ENCODE peak calls at places on chromosomes 7 and 10, in eight cellular contexts. One of them, this sample, is unnamed.

GRCh38 chr10:13503745-13504463 is 24.9 kb downstream of the BEND7 start:
- DNase-seq in dermis microvascular lymphatic vessel endothelial cell: no peak
- DNase-seq in ascending aorta: no peak
- DNase-seq in mucosa of gallbladder: no peak
- DNase-seq in Kasumi-1: no peak
- DNase-seq in IMR-90: peak; percentile 91
- DNase-seq in DMS79: no peak
- DNase-seq in AG20443: peak; percentile 35
- DNase-seq in this sample: no peak

GRCh38 chr10:30600005-30600404 is 29.5 kb downstream of the LYZL2 start:
- DNase-seq in dermis microvascular lymphatic vessel endothelial cell: no peak
- DNase-seq in ascending aorta: no peak
- DNase-seq in mucosa of gallbladder: no peak
- DNase-seq in Kasumi-1: peak; percentile 87
- DNase-seq in IMR-90: peak; percentile 18
- DNase-seq in DMS79: no peak
- DNase-seq in AG20443: no peak
- DNase-seq in this sample: no peak

GRCh38 chr7:47621985-47622561 is 40.2 kb upstream of the TNS3 start:
- DNase-seq in dermis microvascular lymphatic vessel endothelial cell: no peak
- DNase-seq in ascending aorta: no peak
- DNase-seq in mucosa of gallbladder: no peak
- DNase-seq in Kasumi-1: no peak
- DNase-seq in IMR-90: no peak
- DNase-seq in DMS79: no peak
- DNase-seq in AG20443: no peak
- DNase-seq in this sample: no peak

GRCh38 chr7:92623544-92623943 is 33.4 kb upstream of the FAM133B start:
- DNase-seq in dermis microvascular lymphatic vessel endothelial cell: no peak
- DNase-seq in ascending aorta: no peak
- DNase-seq in mucosa of gallbladder: no peak
- DNase-seq in Kasumi-1: no peak
- DNase-seq in IMR-90: no peak
- DNase-seq in DMS79: no peak
- DNase-seq in AG20443: no peak
- DNase-seq in this sample: no peak

GRCh38 chr10:29470355-29470705 is 164.4 kb downstream of the SVIL start:
- DNase-seq in dermis microvascular lymphatic vessel endothelial cell: no peak
- DNase-seq in ascending aorta: no peak
- DNase-seq in mucosa of gallbladder: peak; percentile 38
- DNase-seq in Kasumi-1: no peak
- DNase-seq in IMR-90: no peak
- DNase-seq in DMS79: no peak
- DNase-seq in AG20443: no peak
- DNase-seq in this sample: no peak

GRCh38 chr7:151665363-151665762 is 145.7 kb upstream of the RHEB start:
- DNase-seq in dermis microvascular lymphatic vessel endothelial cell: no peak
- DNase-seq in ascending aorta: peak; percentile 30
- DNase-seq in mucosa of gallbladder: no peak
- DNase-seq in Kasumi-1: no peak
- DNase-seq in IMR-90: peak; percentile 96
- DNase-seq in DMS79: no peak
- DNase-seq in AG20443: peak; percentile 65
- DNase-seq in this sample: peak; percentile 83

GRCh38 chr7:5510426-5511045 is 86.9 kb upstream of the TNRC18 start:
- DNase-seq in dermis microvascular lymphatic vessel endothelial cell: no peak
- DNase-seq in ascending aorta: no peak
- DNase-seq in mucosa of gallbladder: no peak
- DNase-seq in Kasumi-1: no peak
- DNase-seq in IMR-90: no peak
- DNase-seq in DMS79: no peak
- DNase-seq in AG20443: no peak
- DNase-seq in this sample: no peak

GRCh38 chr10:58514102-58514472 is 1.4 kb downstream of the BICC1 start:
- DNase-seq in dermis microvascular lymphatic vessel endothelial cell: no peak
- DNase-seq in ascending aorta: no peak
- DNase-seq in mucosa of gallbladder: no peak
- DNase-seq in Kasumi-1: no peak
- DNase-seq in IMR-90: no peak
- DNase-seq in DMS79: no peak
- DNase-seq in AG20443: no peak
- DNase-seq in this sample: no peak

GRCh38 chr10:15712903-15713302 is 6.8 kb downstream of the ITGA8 start:
- DNase-seq in dermis microvascular lymphatic vessel endothelial cell: no peak
- DNase-seq in ascending aorta: no peak
- DNase-seq in mucosa of gallbladder: no peak
- DNase-seq in Kasumi-1: peak; percentile 84
- DNase-seq in IMR-90: no peak
- DNase-seq in DMS79: no peak
- DNase-seq in AG20443: peak; percentile 17
- DNase-seq in this sample: no peak

GRCh38 chr10:12707461-12708185 is 293.9 kb downstream of the CCDC3 start:
- DNase-seq in dermis microvascular lymphatic vessel endothelial cell: peak; percentile 83
- DNase-seq in ascending aorta: no peak
- DNase-seq in mucosa of gallbladder: peak; percentile 64
- DNase-seq in Kasumi-1: peak; percentile 82
- DNase-seq in IMR-90: peak; percentile 99
- DNase-seq in DMS79: peak; percentile 15
- DNase-seq in AG20443: peak; percentile 63
- DNase-seq in this sample: peak; percentile 79

GRCh38 chr7:53311205-53311604 is 275.8 kb downstream of the POM121L12 start:
- DNase-seq in dermis microvascular lymphatic vessel endothelial cell: no peak
- DNase-seq in ascending aorta: no peak
- DNase-seq in mucosa of gallbladder: no peak
- DNase-seq in Kasumi-1: no peak
- DNase-seq in IMR-90: no peak
- DNase-seq in DMS79: no peak
- DNase-seq in AG20443: no peak
- DNase-seq in this sample: no peak

GRCh38 chr7:113004726-113005454 is 81.7 kb downstream of the GPR85 start:
- DNase-seq in dermis microvascular lymphatic vessel endothelial cell: no peak
- DNase-seq in ascending aorta: no peak
- DNase-seq in mucosa of gallbladder: no peak
- DNase-seq in Kasumi-1: no peak
- DNase-seq in IMR-90: no peak
- DNase-seq in DMS79: no peak
- DNase-seq in AG20443: no peak
- DNase-seq in this sample: no peak

GRCh38 chr10:17119845-17120244 is 9.8 kb downstream of the CUBN start:
- DNase-seq in dermis microvascular lymphatic vessel endothelial cell: no peak
- DNase-seq in ascending aorta: no peak
- DNase-seq in mucosa of gallbladder: no peak
- DNase-seq in Kasumi-1: no peak
- DNase-seq in IMR-90: no peak
- DNase-seq in DMS79: no peak
- DNase-seq in AG20443: no peak
- DNase-seq in this sample: no peak

GRCh38 chr7:332646-333398 is 42.9 kb downstream of the FOXL3 start:
- DNase-seq in dermis microvascular lymphatic vessel endothelial cell: peak; percentile 68
- DNase-seq in ascending aorta: no peak
- DNase-seq in mucosa of gallbladder: peak; percentile 77
- DNase-seq in Kasumi-1: peak; percentile 25
- DNase-seq in IMR-90: peak; percentile 36
- DNase-seq in DMS79: peak; percentile 20
- DNase-seq in AG20443: peak; percentile 85
- DNase-seq in this sample: peak; percentile 10

GRCh38 chr7:112505495-112505894 is 24.7 kb downstream of the LSMEM1 start:
- DNase-seq in dermis microvascular lymphatic vessel endothelial cell: no peak
- DNase-seq in ascending aorta: no peak
- DNase-seq in mucosa of gallbladder: no peak
- DNase-seq in Kasumi-1: no peak
- DNase-seq in IMR-90: peak; percentile 43
- DNase-seq in DMS79: no peak
- DNase-seq in AG20443: no peak
- DNase-seq in this sample: no peak

GRCh38 chr7:86785641-86786040 is 141.9 kb downstream of the GRM3 start:
- DNase-seq in dermis microvascular lymphatic vessel endothelial cell: no peak
- DNase-seq in ascending aorta: no peak
- DNase-seq in mucosa of gallbladder: no peak
- DNase-seq in Kasumi-1: no peak
- DNase-seq in IMR-90: no peak
- DNase-seq in DMS79: no peak
- DNase-seq in AG20443: no peak
- DNase-seq in this sample: no peak

GRCh38 chr10:75180592-75180991 is 30.0 kb upstream of the VDAC2 start:
- DNase-seq in dermis microvascular lymphatic vessel endothelial cell: peak; percentile 69
- DNase-seq in ascending aorta: no peak
- DNase-seq in mucosa of gallbladder: no peak
- DNase-seq in Kasumi-1: no peak
- DNase-seq in IMR-90: peak; percentile 63
- DNase-seq in DMS79: no peak
- DNase-seq in AG20443: no peak
- DNase-seq in this sample: no peak

GRCh38 chr7:101162551-101163280 is 2.7 kb downstream of the VGF start:
- DNase-seq in dermis microvascular lymphatic vessel endothelial cell: no peak
- DNase-seq in ascending aorta: no peak
- DNase-seq in mucosa of gallbladder: no peak
- DNase-seq in Kasumi-1: peak; percentile 29
- DNase-seq in IMR-90: peak; percentile 50
- DNase-seq in DMS79: no peak
- DNase-seq in AG20443: peak; percentile 69
- DNase-seq in this sample: no peak